ENCODE peak calls at places on chromosomes 16 and 17, in seven cellular contexts. J is fibroblast of pulmonary artery, E is fibroblast of villous mesenchyme, M is endothelial cell, K is left ventricle myocardium inferior, X is cardiac fibroblast, H is mesothelial cell of epicardium. D is an unnamed sample.

GRCh38 chr17:79974786-79975497 is 60.7 kb downstream of the TBC1D16 start:
- DNase-seq in J (no peak), E (no peak), M (peak), K (no peak), X (no peak), H (no peak), D (no peak)

GRCh38 chr16:11296706-11297491 is 15.8 kb upstream of the PRM1 start:
- DNase-seq in J (no peak), E (peak), M (no peak), K (no peak), X (no peak), H (no peak), D (no peak)

GRCh38 chr17:10050597-10051101 is 145.6 kb upstream of the RCVRN start:
- DNase-seq in J (peak), E (peak), M (peak), K (no peak), X (peak), H (no peak), D (no peak)

GRCh38 chr17:46123607-46124006 is 69.6 kb downstream of the KANSL1 start:
- DNase-seq in J (no peak), E (no peak), M (no peak), K (no peak), X (no peak), H (no peak), D (no peak)

GRCh38 chr16:19292186-19292585 is 6.7 kb downstream of the CLEC19A start:
- DNase-seq in J (no peak), E (no peak), M (no peak), K (no peak), X (no peak), H (no peak), D (no peak)

GRCh38 chr16:9419161-9419560 is 327.7 kb downstream of the HAPSTR1 start:
- DNase-seq in J (no peak), E (no peak), M (no peak), K (no peak), X (no peak), H (no peak), D (no peak)

GRCh38 chr17:72183194-72183685 is 62.4 kb downstream of the SOX9 start:
- DNase-seq in J (no peak), E (no peak), M (no peak), K (no peak), X (no peak), H (no peak), D (no peak)

GRCh38 chr16:10871157-10871991 is 5.6 kb upstream of the CIITA start:
- DNase-seq in J (peak), E (peak), M (no peak), K (no peak), X (peak), H (no peak), D (no peak)

GRCh38 chr17:4499431-4500187 is 928 bp downstream of the SPNS2 start:
- DNase-seq in J (no peak), E (no peak), M (peak), K (no peak), X (peak), H (no peak), D (peak)

GRCh38 chr17:9174312-9174711 is 153.0 kb downstream of the NTN1 start:
- DNase-seq in J (no peak), E (no peak), M (no peak), K (no peak), X (no peak), H (no peak), D (no peak)

GRCh38 chr16:3195975-3196374 is 8.0 kb downstream of the OR1F1 start:
- DNase-seq in J (no peak), E (no peak), M (no peak), K (no peak), X (peak), H (no peak), D (no peak)

GRCh38 chr17:74903671-74904070 is 10.2 kb upstream of the FADS6 start:
- DNase-seq in J (no peak), E (no peak), M (no peak), K (no peak), X (no peak), H (no peak), D (no peak)

GRCh38 chr16:35734728-35735402 is 2275.5 kb downstream of the TP53TG3F start:
- DNase-seq in J (no peak), E (no peak), M (no peak), K (no peak), X (no peak), H (no peak), D (no peak)

GRCh38 chr17:55436224-55437164 is 14.9 kb upstream of the MMD start:
- DNase-seq in J (no peak), E (no peak), M (no peak), K (no peak), X (no peak), H (no peak), D (no peak)

DNA sequence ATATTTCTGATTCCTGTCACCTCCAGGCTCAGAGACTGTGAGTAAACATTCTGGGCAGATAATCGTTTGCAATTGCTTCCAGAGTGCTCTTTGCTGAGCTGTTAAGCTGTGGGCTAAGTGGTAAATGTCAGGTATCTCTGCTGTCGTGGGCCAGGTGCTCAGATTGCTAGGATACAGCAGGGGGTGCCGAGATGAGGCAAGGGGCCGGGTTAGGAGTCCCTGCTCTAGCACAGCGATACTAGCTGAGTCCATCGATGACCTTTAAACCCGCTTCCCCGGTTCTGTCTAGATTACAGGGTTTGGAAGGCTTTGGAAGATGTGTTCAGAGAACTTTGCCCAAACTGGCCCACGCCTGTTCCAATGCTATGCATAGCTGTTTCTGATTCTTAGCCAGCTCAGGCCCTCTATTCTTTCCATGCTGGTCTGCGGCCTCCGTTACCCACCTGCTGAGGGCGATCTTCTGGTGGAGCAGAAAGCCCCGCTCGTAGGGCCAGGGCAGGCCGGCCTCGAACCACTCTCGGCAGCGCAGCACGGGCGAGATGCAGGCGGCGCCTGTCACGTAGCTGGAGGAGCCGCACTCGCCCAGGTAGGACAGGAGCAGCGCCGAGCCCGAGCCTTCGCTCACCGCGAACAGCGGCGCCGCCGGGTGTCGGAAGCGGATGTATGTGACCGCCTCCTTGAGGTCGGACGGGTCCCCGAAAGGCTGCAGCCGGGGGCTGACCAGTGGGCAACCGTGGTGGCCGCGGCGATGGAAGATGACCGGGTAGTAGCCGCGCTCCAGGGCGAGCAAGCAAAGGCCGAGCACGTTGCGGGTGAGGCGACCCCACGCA is 979 bp downstream of the ABHD15 start:
- DNase-seq in J (no peak), E (no peak), M (no peak), K (no peak), X (no peak), H (peak), D (no peak)
- TF ChIP-seq CTCF in J (no peak), E (no peak), M (no peak), K (peak), X (no peak), H (no peak), D (peak)

GRCh38 chr17:82231312-82231561 is 2.4 kb downstream of the SLC16A3 start:
- DNase-seq in J (no peak), E (no peak), M (no peak), K (no peak), X (no peak), H (no peak), D (no peak)

GRCh38 chr17:82232322-82232785 is 3.5 kb downstream of the SLC16A3 start:
- DNase-seq in J (no peak), E (no peak), M (no peak), K (no peak), X (no peak), H (no peak), D (no peak)

GRCh38 chr17:82229686-82230626 is 1.1 kb downstream of the SLC16A3 start:
- DNase-seq in J (no peak), E (no peak), M (no peak), K (no peak), X (peak), H (no peak), D (no peak)

GRCh38 chr17:82231562-82232321 is 2.9 kb downstream of the SLC16A3 start:
- DNase-seq in J (peak), E (peak), M (peak), K (peak), X (peak), H (no peak), D (peak)

DNA sequence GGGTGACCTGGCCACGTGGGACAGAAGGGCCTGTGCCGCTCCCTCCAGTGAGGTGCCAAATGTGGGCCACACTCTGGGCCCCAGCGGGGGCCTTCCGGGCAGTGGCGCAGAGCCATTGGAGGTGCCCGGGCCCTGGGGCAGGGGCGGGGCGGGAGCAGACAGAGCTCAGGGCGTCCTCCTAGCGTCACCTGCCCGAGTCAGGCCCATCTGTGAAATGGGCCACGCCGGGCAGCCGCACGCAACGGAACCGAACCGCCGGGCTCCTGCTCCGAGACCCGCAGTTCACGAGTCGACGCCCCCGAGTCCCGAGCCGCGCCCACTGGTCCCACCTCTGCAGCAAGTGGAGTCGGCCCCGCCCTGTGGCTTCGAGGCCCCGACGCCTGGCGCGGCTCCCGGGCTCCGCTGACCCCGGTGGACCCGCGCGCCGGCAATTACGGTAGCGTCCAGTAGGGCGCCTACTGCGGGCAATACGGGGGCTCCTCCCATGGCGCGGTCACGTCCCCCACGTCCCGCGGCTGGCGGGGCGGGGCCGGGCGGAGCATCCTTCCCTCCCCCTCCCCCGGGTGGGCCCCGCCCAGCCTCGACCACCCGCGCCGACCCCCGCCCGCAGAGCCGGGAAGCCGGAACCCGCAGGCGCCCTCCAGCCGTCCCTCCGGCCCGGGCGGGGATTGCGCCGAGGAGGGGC is 1.9 kb downstream of the SLC16A3 start:
- DNase-seq in J (peak), E (peak), M (peak), K (peak), X (peak), H (peak), D (peak)
- TF ChIP-seq CTCF in J (peak), E (peak), M (peak), K (peak), X (peak), H (peak), D (peak)

GRCh38 chr17:11641521-11642275 is 43.4 kb downstream of the DNAH9 start:
- DNase-seq in J (no peak), E (no peak), M (no peak), K (no peak), X (no peak), H (no peak), D (no peak)

GRCh38 chr17:11642655-11643054 is 44.4 kb downstream of the DNAH9 start:
- DNase-seq in J (no peak), E (no peak), M (no peak), K (peak), X (no peak), H (no peak), D (no peak)

GRCh38 chr17:11645426-11645825 is 47.2 kb downstream of the DNAH9 start:
- DNase-seq in J (no peak), E (no peak), M (no peak), K (no peak), X (no peak), H (no peak), D (no peak)

GRCh38 chr17:11643851-11644250 is 45.6 kb downstream of the DNAH9 start:
- DNase-seq in J (no peak), E (no peak), M (no peak), K (no peak), X (no peak), H (no peak), D (no peak)

DNA sequence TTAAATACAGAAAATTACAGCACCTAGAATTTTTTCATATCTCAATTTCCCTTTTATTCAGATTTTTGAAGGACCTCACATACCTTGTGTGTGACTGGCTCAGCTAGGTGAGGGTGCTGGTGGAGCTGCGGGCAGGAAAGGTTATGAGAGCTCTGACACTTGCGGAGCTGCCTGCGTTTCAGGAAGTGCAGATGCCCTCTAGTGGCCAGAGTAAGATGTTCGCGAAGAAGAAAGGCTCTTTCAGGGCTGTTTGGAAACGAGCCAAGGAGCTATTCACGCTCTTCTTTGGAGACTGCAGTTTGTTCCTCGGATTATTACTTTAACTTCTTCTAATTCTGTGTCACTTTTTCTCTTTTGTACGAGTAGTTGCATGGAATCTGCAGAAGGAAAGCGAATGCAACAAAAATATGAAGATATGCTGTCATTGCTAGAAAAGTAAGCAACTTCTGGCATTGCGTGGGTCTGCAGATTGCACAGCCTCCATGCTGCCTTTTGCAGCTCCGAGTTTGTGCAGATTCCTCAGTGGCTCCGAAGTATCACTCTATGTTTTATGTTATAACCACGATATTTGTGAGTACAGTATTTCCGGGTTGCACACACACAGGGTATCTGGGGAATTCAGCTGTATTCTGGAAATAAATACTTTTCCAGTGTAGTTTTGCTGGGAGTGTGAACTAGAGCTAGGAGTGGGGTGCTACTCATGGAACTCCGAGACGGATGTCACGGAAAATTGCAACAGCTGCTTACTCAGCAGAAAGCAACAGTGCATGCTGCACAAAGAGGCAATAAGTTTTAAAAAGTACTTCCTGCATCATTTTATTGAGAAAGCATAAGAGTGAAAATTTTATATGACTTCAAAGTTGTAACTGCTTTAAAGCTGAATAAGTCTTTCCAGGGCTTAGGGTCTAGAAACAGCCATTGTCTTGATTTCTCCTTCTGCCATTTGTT is 46.3 kb downstream of the DNAH9 start:
- DNase-seq in J (peak), E (peak), M (peak), K (peak), X (peak), H (peak), D (peak)
- TF ChIP-seq CTCF in J (peak), E (peak), M (peak), K (peak), X (peak), H (peak), D (peak)

DNA sequence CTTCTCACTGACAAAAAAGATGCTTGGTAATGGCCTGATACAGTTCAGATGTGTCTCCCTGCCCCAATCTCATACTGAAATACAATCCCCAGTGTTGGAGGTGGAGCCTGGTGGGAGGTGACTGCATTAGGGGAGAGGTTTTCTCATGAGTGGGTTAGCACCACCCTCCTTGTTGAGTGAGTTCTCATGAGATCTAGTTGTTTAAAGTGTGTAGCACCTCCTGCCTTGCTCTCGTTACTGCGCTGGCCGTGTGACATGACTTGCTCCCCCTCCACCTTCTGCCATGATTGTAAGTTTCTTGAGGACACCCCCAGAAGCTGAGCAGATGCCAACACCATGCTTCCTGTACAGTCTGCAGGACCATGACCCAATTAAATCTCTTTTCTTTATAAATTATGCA is 5.0 kb downstream of the TSR1 start:
- DNase-seq in J (no peak), E (no peak), M (no peak), K (no peak), X (no peak), H (no peak), D (no peak)
- TF ChIP-seq CTCF in J (no peak), E (no peak), M (no peak), K (no peak), X (no peak), H (no peak), D (no peak)

GRCh38 chr17:14818469-14818868 is 446.7 kb downstream of the PMP22 start:
- DNase-seq in J (no peak), E (no peak), M (no peak), K (no peak), X (no peak), H (no peak), D (no peak)

GRCh38 chr17:14808425-14808824 is 456.7 kb downstream of the PMP22 start:
- DNase-seq in J (no peak), E (no peak), M (no peak), K (no peak), X (no peak), H (no peak), D (no peak)

GRCh38 chr17:14815079-14815478 is 450.0 kb downstream of the PMP22 start:
- DNase-seq in J (no peak), E (no peak), M (no peak), K (no peak), X (peak), H (no peak), D (no peak)

GRCh38 chr17:14813649-14814048 is 451.5 kb downstream of the PMP22 start:
- DNase-seq in J (peak), E (no peak), M (peak), K (no peak), X (no peak), H (no peak), D (no peak)
- TF ChIP-seq CTCF in J (peak), E (peak), M (peak), K (no peak), X (no peak), H (peak), D (peak)

GRCh38 chr16:26963109-26963508 is 103.6 kb upstream of the C16orf82 start:
- DNase-seq in J (peak), E (peak), M (no peak), K (no peak), X (peak), H (no peak), D (peak)
- TF ChIP-seq CTCF in J (peak), E (peak), M (no peak), K (no peak), X (peak), H (no peak), D (peak)

DNA sequence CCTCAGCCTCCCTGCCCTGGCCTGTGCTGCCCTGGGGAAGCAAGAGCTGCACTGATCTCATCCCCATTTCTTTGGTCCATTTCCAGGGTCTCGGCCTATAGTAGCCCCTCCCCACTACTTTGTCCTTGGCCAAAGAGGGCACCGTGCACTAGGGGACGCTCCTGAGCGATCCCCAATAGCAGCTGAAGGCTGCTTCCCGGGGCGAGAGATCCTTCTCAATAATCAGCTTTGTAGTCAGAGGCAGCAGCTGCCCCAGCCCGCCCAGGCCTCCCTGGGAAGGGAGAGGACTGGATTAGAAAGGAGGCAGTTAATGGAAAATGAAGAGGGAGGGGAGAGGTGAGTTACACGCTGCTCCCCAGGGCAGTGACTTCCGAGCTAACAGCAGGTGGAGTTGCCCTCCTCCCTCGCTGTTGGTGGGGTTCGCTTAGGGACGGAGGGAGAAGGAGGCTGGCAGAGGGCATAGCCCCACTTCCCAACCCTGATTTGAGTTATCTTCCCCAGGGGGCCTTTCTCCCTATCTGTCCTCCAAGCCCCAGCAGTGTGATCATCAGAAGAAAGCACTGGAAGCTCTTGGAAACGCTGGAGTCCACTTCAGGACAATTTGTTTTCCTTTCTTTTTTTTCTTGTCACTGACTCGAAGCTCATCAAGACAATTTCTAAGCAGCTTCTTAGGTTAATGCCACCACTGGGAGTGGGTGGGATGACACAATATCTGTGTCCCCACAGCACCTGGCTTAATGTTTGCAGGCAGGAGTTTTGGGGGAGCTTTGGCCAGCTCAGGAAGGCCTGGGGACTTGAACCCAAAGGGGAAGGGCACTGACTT is 2.6 kb downstream of the MXRA7 start:
- DNase-seq in J (no peak), E (no peak), M (peak), K (peak), X (peak), H (no peak), D (peak)
- TF ChIP-seq CTCF in J (peak), E (peak), M (no peak), K (peak), X (peak), H (no peak), D (peak)

D was measured in neural crest cell.